ENCODE peak calls at places on chromosomes 11 and 22, in five cellular contexts. R is CD4-positive, alpha-beta T cell; O is progenitor cell of endocrine pancreas; E is omental fat pad; C is epithelial cell of esophagus. Q is an unnamed sample.

GRCh38 chr22:43292633-43293025 is 50.5 kb downstream of the SCUBE1 start:
- DNase-seq in E (no peak), C (no peak), R (no peak), O (no peak), Q (no peak)

GRCh38 chr11:111762526-111762925 is 3.7 kb downstream of the PPP2R1B start:
- DNase-seq in E (no peak), O (no peak), C (no peak), R (no peak), Q (no peak)

GRCh38 chr11:76604652-76605241 is 65.8 kb downstream of the LRRC32 start:
- DNase-seq in O (no peak), E (no peak), R (no peak), C (no peak), Q (no peak)

GRCh38 chr11:132452616-132453015 is 1079.7 kb downstream of the OPCML start:
- DNase-seq in O (no peak), R (no peak), E (no peak), C (no peak), Q (no peak)

GRCh38 chr22:28077166-28077565 is 158.1 kb upstream of the PITPNB start:
- DNase-seq in C (no peak), E (no peak), O (no peak), R (no peak), Q (no peak)

GRCh38 chr11:96464695-96465307 is 75.0 kb downstream of the JRKL start:
- DNase-seq in C (peak; percentile 77), R (no peak), O (no peak), E (no peak), Q (peak; percentile 23)

GRCh38 chr22:50102946-50103345 is 13.1 kb downstream of the MOV10L1 start:
- DNase-seq in E (no peak), C (peak; percentile 54), O (no peak), R (no peak), Q (no peak)

GRCh38 chr11:438101-438844 is 3.5 kb downstream of the ANO9 start:
- DNase-seq in O (no peak), E (no peak), C (no peak), R (no peak), Q (no peak)

GRCh38 chr11:61141601-61142028 is 19.6 kb downstream of the VPS37C start:
- DNase-seq in O (no peak), E (no peak), C (no peak), R (no peak), Q (no peak)

DNA sequence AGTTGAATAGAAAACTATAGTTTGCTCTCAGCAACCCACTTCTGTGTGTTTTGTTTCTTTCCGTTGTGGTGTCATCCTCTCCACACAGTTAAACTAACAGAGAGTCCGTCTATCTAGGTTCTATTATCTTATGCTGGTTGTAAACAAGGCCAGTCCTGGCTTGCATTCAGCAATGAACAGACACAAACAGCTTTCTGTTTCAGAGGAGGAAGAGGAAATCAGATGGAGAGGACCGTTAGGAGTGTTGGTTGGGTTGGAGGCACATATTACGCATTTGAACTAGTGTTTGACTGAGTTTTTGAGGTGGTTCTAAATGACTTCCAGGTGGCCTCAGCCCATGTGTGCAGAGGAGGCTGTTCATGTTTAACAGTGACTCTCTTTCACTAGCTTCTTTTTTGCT is 129.5 kb upstream of the SORL1-AS1 start:
- DNase-seq in C (no peak), E (no peak), O (no peak), R (no peak), Q (no peak)
- TF ChIP-seq CTCF in C (no peak), E (no peak), O (no peak), R (no peak), Q (no peak)

GRCh38 chr11:109606256-109606655 is 184.3 kb downstream of the C11orf87 start:
- DNase-seq in C (no peak), E (no peak), O (no peak), R (no peak), Q (no peak)
- TF ChIP-seq CTCF in C (no peak), E (no peak), O (no peak), R (no peak), Q (no peak)

GRCh38 chr11:17498475-17498874 is 21.8 kb upstream of the ABCC8 start:
- DNase-seq in C (peak; percentile 52), O (no peak), R (no peak), E (no peak), Q (no peak)
- TF ChIP-seq CTCF in C (peak; percentile 60), O (peak; percentile 57), R (no peak), E (no peak), Q (no peak)

GRCh38 chr11:65013130-65013691 is 749 bp upstream of the ARL2 start:
- DNase-seq in R (peak; percentile 87), C (peak; percentile 88), E (peak; percentile 87), O (peak; percentile 79), Q (peak; percentile 69)
- TF ChIP-seq CTCF in R (no peak), C (peak; percentile 78), E (no peak), O (peak; percentile 68), Q (peak; percentile 62)

GRCh38 chr11:97943493-97943892 is 1077.3 kb upstream of the CNTN5 start:
- DNase-seq in E (no peak), O (no peak), C (no peak), R (no peak), Q (no peak)
- TF ChIP-seq CTCF in E (no peak), O (no peak), C (no peak), R (no peak), Q (peak; percentile 38)

DNA sequence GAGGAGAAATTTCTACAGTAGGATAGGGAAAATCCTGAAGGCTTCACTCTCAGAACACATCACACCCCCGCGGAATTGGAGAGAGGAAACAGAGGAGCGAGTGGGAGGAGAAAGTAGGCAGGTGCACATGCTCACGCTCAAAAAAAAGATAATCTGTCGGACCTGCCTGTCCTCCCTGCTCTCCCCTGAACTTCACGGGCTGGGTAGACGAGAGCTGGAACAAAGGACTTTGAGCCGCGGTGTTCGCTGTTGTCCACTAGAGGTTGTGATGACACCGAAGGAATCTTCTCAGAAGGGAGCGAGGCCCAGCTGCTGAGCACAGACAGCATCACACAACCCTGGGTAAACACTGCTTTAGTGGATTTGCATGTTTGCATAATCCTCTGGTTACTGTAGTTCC is 5.0 kb downstream of the SEZ6L start:
- DNase-seq in R (no peak), E (no peak), O (no peak), C (no peak), Q (no peak)
- TF ChIP-seq CTCF in R (no peak), E (no peak), O (peak; percentile 21), C (no peak), Q (peak; percentile 25)

GRCh38 chr11:8688414-8689362 is 6.1 kb downstream of the RPL27A start:
- DNase-seq in C (peak; percentile 94), O (peak; percentile 87), R (peak; percentile 46), E (peak; percentile 77), Q (peak; percentile 89)
- TF ChIP-seq CTCF in C (no peak), O (peak; percentile 25), R (no peak), E (no peak), Q (peak; percentile 3)

Q was measured in D721Med.